ENCODE peak calls at places on chromosomes 1 and 21, in five cellular contexts. B is A172, P is HS-5, J is Right ventricle myocardium superior, G is tibial nerve. S is an unnamed sample.

GRCh38 chr1:17196496-17197180 is 8.3 kb upstream of the PADI1 start:
- DNase-seq in B (no peak), P (no peak), J (no peak), G (no peak), S (no peak)

GRCh38 chr21:28605138-28605537 is 387.5 kb downstream of the LTN1 start:
- DNase-seq in B (no peak), P (no peak), J (no peak), G (no peak), S (no peak)

GRCh38 chr21:41716756-41717155 is 50.1 kb downstream of the RIPK4 start:
- DNase-seq in B (no peak), P (no peak), J (no peak), G (no peak), S (no peak)

GRCh38 chr1:234486858-234487830 is 8.2 kb upstream of the TARBP1 start:
- DNase-seq in B (peak), P (peak), J (no peak), G (peak), S (no peak)

GRCh38 chr1:212242985-212243308 is 42.3 kb upstream of the PPP2R5A start:
- DNase-seq in B (no peak), P (no peak), J (no peak), G (no peak), S (no peak)

GRCh38 chr1:214967865-214968575 is 114.5 kb upstream of the KCNK2 start:
- DNase-seq in B (no peak), P (peak), J (no peak), G (no peak), S (no peak)

GRCh38 chr1:232707142-232707541 is 77.2 kb upstream of the SIPA1L2 start:
- DNase-seq in B (no peak), P (no peak), J (no peak), G (no peak), S (no peak)

GRCh38 chr1:93827633-93828436 is 51.2 kb downstream of the DNTTIP2 start:
- DNase-seq in B (no peak), P (no peak), J (no peak), G (no peak), S (no peak)

GRCh38 chr1:58755468-58755872 is 28.4 kb downstream of the JUN start:
- DNase-seq in B (peak), P (peak), J (no peak), G (peak), S (peak)

GRCh38 chr1:228205526-228206436 is 2.1 kb upstream of the OBSCN start:
- DNase-seq in B (no peak), P (no peak), J (no peak), G (no peak), S (no peak)

GRCh38 chr21:42614391-42614790 is 39.0 kb upstream of the PDE9A start:
- DNase-seq in B (no peak), P (no peak), J (no peak), G (no peak), S (no peak)

GRCh38 chr1:52707927-52708655 is 9.9 kb upstream of the COA7 start:
- DNase-seq in B (peak), P (peak), J (no peak), G (no peak), S (no peak)

GRCh38 chr1:15757575-15758401 is 807 bp upstream of the FBLIM1 start:
- DNase-seq in B (no peak), P (no peak), J (no peak), G (no peak), S (no peak)

S was measured in keratinocyte.